ENCODE peak calls at places on chromosomes 11 and 22, in seven cellular contexts. Q is transverse colon, J is K562, U is spleen, G is SK-N-SH, E is breast epithelium, C is HL-60. V is an unnamed sample.

GRCh38 chr11:120391297-120391696 is 55.1 kb downstream of the ARHGEF12 start:
- DNase-seq in Q (no peak), J (no peak), U (no peak), G (no peak), E (no peak), C (no peak), V (no peak)

GRCh38 chr11:44138286-44138685 is 42.8 kb downstream of the EXT2 start:
- DNase-seq in Q (no peak), J (no peak), U (no peak), G (no peak), E (no peak), C (no peak), V (no peak)

GRCh38 chr11:45650166-45651095 is 15.0 kb downstream of the CHST1 start:
- DNase-seq in Q (no peak), J (no peak), U (peak; percentile 55), G (no peak), E (no peak), C (no peak), V (no peak)

GRCh38 chr11:44559207-44559943 is 6.1 kb upstream of the CD82 start:
- DNase-seq in Q (no peak), J (no peak), U (peak; percentile 82), G (no peak), E (no peak), C (no peak), V (no peak)

GRCh38 chr11:122998727-122999370 is 17.2 kb upstream of the BSX start:
- DNase-seq in Q (no peak), J (no peak), U (no peak), G (no peak), E (no peak), C (no peak), V (no peak)

GRCh38 chr22:20271114-20271994 is 3.2 kb upstream of the RTN4R start:
- DNase-seq in Q (no peak), J (no peak), U (no peak), G (no peak), E (no peak), C (no peak), V (no peak)

GRCh38 chr11:15704064-15704463 is 589.3 kb downstream of the INSC start:
- DNase-seq in Q (no peak), J (no peak), U (no peak), G (no peak), E (no peak), C (no peak), V (peak; percentile 26)

GRCh38 chr11:4826425-4826824 is 5.3 kb downstream of the OR51F2 start:
- DNase-seq in Q (no peak), J (no peak), U (no peak), G (no peak), E (no peak), C (no peak), V (no peak)

GRCh38 chr11:20444537-20444936 is 57.0 kb downstream of the PRMT3 start:
- DNase-seq in Q (no peak), J (no peak), U (no peak), G (no peak), E (no peak), C (no peak), V (no peak)

GRCh38 chr11:59437770-59438169 is 1.5 kb downstream of the OR5A1 start:
- DNase-seq in Q (no peak), J (no peak), U (no peak), G (no peak), E (no peak), C (no peak), V (no peak)

GRCh38 chr22:49583341-49583740 is 244.3 kb downstream of the BRD1 start:
- DNase-seq in Q (peak; percentile 2), J (no peak), U (no peak), G (peak; percentile 17), E (no peak), C (no peak), V (no peak)

GRCh38 chr11:132072044-132072879 is 701.8 kb downstream of the NTM start:
- DNase-seq in Q (no peak), J (no peak), U (no peak), G (no peak), E (no peak), C (no peak), V (no peak)

GRCh38 chr11:61037694-61038093 is 64.6 kb upstream of the CD5 start:
- DNase-seq in Q (no peak), J (no peak), U (no peak), G (no peak), E (no peak), C (no peak), V (peak; percentile 75)

GRCh38 chr11:121571466-121571865 is 118.7 kb upstream of the SORL1-AS1 start:
- DNase-seq in Q (no peak), J (no peak), U (no peak), G (no peak), E (no peak), C (no peak), V (no peak)

GRCh38 chr22:50665738-50666137 is 6.9 kb upstream of the SHANK3 start:
- DNase-seq in Q (no peak), J (no peak), U (no peak), G (no peak), E (no peak), C (no peak), V (no peak)

GRCh38 chr22:39214383-39215069 is 30.3 kb downstream of the PDGFB start:
- DNase-seq in Q (no peak), J (no peak), U (peak; percentile 34), G (no peak), E (no peak), C (no peak), V (no peak)

GRCh38 chr22:37827056-37827455 is 3.9 kb downstream of the GALR3 start:
- DNase-seq in Q (no peak), J (no peak), U (no peak), G (no peak), E (no peak), C (no peak), V (no peak)

GRCh38 chr11:129608711-129609110 is 206.9 kb upstream of the TMEM45B start:
- DNase-seq in Q (no peak), J (no peak), U (no peak), G (no peak), E (no peak), C (no peak), V (no peak)

GRCh38 chr22:48822278-48823233 is 1005.1 kb downstream of the BRD1 start:
- DNase-seq in Q (no peak), J (no peak), U (peak; percentile 67), G (no peak), E (peak; percentile 35), C (no peak), V (no peak)

DNA sequence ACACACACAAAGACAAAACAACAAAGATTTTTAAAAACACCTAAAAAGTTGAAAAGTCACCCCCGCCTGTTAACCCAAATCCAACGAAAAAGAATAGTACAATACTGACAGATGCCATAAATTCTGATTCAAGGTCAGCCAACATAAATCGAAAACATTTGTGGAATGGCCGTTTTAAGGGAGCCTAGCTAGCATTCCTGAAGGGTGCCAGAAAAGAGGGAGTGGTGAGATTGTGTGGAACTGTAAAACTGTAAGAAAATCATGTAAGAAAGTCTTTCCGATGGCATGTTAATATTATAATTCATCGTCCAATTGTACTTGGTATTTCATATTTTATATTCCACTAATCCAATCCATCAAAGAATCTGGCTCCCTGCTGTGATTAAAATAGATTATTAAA is 75.1 kb downstream of the RAB38 start:
- DNase-seq in Q (no peak), J (no peak), U (no peak), G (no peak), E (no peak), C (no peak), V (no peak)
- TF ChIP-seq POLR2AphosphoS5 in Q (no peak), J (no peak), U (no peak), G (no peak), E (no peak), C (no peak), V (no peak)

GRCh38 chr22:31122196-31122531 is 602 bp upstream of the INPP5J start:
- DNase-seq in Q (no peak), J (no peak), U (no peak), G (no peak), E (no peak), C (no peak), V (no peak)

GRCh38 chr22:31124811-31125465 is 2.2 kb downstream of the INPP5J start:
- DNase-seq in Q (no peak), J (no peak), U (peak; percentile 68), G (peak; percentile 68), E (no peak), C (no peak), V (no peak)

GRCh38 chr22:31122532-31123291 is at the start of gene INPP5J:
- DNase-seq in Q (peak; percentile 80), J (no peak), U (peak; percentile 51), G (peak; percentile 90), E (no peak), C (no peak), V (peak; percentile 69)

GRCh38 chr22:31124290-31124689 is 1.5 kb downstream of the INPP5J start:
- DNase-seq in Q (no peak), J (no peak), U (peak; percentile 43), G (no peak), E (no peak), C (no peak), V (no peak)

GRCh38 chr22:31123292-31123602 is 481 bp downstream of the INPP5J start:
- DNase-seq in Q (no peak), J (no peak), U (no peak), G (no peak), E (no peak), C (no peak), V (no peak)
- TF ChIP-seq CTCF in Q (no peak), J (no peak), U (no peak), G (no peak), E (no peak), C (no peak), V (no peak)

GRCh38 chr22:27122561-27122960 is 465.2 kb downstream of the MIAT start:
- DNase-seq in Q (no peak), J (no peak), U (no peak), G (no peak), E (no peak), C (no peak), V (no peak)

GRCh38 chr22:27123880-27124279 is 466.5 kb downstream of the MIAT start:
- DNase-seq in Q (no peak), J (no peak), U (no peak), G (no peak), E (no peak), C (no peak), V (no peak)

GRCh38 chr22:27124336-27125023 is 467.1 kb downstream of the MIAT start:
- DNase-seq in Q (peak; percentile 23), J (no peak), U (no peak), G (no peak), E (no peak), C (no peak), V (no peak)

GRCh38 chr22:27128461-27129080 is 471.2 kb downstream of the MIAT start:
- DNase-seq in Q (no peak), J (no peak), U (no peak), G (no peak), E (no peak), C (no peak), V (no peak)

DNA sequence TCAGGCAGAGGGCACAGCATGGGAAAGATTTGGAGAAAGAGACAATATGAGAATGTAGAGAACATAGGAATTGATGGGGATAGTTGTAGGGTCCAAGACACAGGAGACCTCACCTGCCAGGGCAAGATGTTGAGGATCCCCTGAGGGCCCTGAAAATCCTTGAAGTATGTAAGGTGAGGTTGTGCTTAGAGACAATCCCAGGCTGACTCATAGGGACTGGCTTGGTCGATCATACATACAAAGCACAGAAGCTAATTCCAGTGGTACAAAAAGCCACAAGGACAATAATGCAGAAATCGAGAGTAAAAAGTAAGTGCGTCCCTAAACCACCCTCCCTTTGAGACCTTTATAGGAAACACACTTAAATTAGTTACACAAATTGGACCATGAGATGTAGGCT is 468.2 kb downstream of the MIAT start:
- DNase-seq in Q (no peak), J (no peak), U (no peak), G (no peak), E (no peak), C (no peak), V (no peak)
- H3K27me3 ChIP-seq in Q (peaks cover 7% of the 10 kb centered on the region), J (peaks cover 4% of the 10 kb centered on the region), U (no peaks in the 10 kb centered on the region), G (no peaks in the 10 kb centered on the region), E (no peaks in the 10 kb centered on the region), C (no peaks in the 10 kb centered on the region), V (peaks cover 4% of the 10 kb centered on the region)

GRCh38 chr11:620935-621814 is 3.6 kb downstream of the CDHR5 start:
- DNase-seq in Q (no peak), J (no peak), U (peak; percentile 71), G (no peak), E (no peak), C (no peak), V (no peak)
- TF ChIP-seq POLR2AphosphoS5 in Q (no peak), J (no peak), U (no peak), G (no peak), E (no peak), C (no peak), V (no peak)

V was measured in stomach.